ENCODE peak calls at places on chromosomes 1 and 21, in eight cellular contexts. H is sigmoid colon, U is heart right ventricle, V is HCT116, P is astrocyte, R is tibial nerve, B is DND-41, X is A549. I is an unnamed sample. For H3K4me1, the result is how much of the 10 kb centered on the place peaks cover.

GRCh38 chr1:93607814-93608187 is 73.8 kb downstream of the BCAR3 start:
- DNase-seq in H (no peak), U (no peak), V (no peak), P (peak), R (no peak), B (no peak), X (no peak), I (no peak)

GRCh38 chr21:45475797-45476570 is 66.3 kb downstream of the SLC19A1 start:
- DNase-seq in H (no peak), U (peak), V (no peak), P (no peak), R (no peak), B (no peak), X (no peak), I (no peak)

GRCh38 chr1:204377800-204378608 is 18.3 kb upstream of the PLEKHA6 start:
- DNase-seq in H (peak), U (peak), V (no peak), P (peak), R (no peak), B (no peak), X (peak), I (peak)

GRCh38 chr21:38295997-38296764 is 39.4 kb downstream of the KCNJ15 start:
- DNase-seq in H (no peak), U (no peak), V (no peak), P (no peak), R (no peak), B (no peak), X (no peak), I (no peak)

GRCh38 chr1:237857455-237857854 is 33.3 kb downstream of the ZP4 start:
- DNase-seq in H (no peak), U (no peak), V (no peak), P (no peak), R (no peak), B (no peak), X (no peak), I (no peak)

GRCh38 chr21:14864211-14865021 is 200.4 kb downstream of the NRIP1 start:
- DNase-seq in H (peak), U (peak), V (no peak), P (peak), R (peak), B (peak), X (peak), I (peak)

GRCh38 chr1:41620365-41621169 is 136.1 kb upstream of the EDN2 start:
- DNase-seq in H (peak), U (no peak), V (no peak), P (no peak), R (no peak), B (peak), X (no peak), I (no peak)

GRCh38 chr1:53669511-53670191 is 69.3 kb downstream of the GLIS1 start:
- DNase-seq in H (no peak), U (no peak), V (no peak), P (peak), R (no peak), B (no peak), X (no peak), I (no peak)

GRCh38 chr1:84145051-84145450 is 980 bp downstream of the PRKACB start:
- DNase-seq in H (no peak), U (no peak), V (no peak), P (no peak), R (no peak), B (peak), X (no peak), I (no peak)

GRCh38 chr1:181141431-181141910 is 53.0 kb downstream of the IER5 start:
- DNase-seq in H (peak), U (no peak), V (no peak), P (peak), R (no peak), B (peak), X (no peak), I (no peak)

GRCh38 chr1:34787461-34788420 is 5.1 kb upstream of the GJA4 start:
- DNase-seq in H (peak), U (no peak), V (no peak), P (no peak), R (no peak), B (peak), X (no peak), I (no peak)

GRCh38 chr1:212752256-212752933 is 39.2 kb downstream of the NSL1 start:
- DNase-seq in H (no peak), U (no peak), V (no peak), P (peak), R (no peak), B (no peak), X (no peak), I (no peak)

DNA sequence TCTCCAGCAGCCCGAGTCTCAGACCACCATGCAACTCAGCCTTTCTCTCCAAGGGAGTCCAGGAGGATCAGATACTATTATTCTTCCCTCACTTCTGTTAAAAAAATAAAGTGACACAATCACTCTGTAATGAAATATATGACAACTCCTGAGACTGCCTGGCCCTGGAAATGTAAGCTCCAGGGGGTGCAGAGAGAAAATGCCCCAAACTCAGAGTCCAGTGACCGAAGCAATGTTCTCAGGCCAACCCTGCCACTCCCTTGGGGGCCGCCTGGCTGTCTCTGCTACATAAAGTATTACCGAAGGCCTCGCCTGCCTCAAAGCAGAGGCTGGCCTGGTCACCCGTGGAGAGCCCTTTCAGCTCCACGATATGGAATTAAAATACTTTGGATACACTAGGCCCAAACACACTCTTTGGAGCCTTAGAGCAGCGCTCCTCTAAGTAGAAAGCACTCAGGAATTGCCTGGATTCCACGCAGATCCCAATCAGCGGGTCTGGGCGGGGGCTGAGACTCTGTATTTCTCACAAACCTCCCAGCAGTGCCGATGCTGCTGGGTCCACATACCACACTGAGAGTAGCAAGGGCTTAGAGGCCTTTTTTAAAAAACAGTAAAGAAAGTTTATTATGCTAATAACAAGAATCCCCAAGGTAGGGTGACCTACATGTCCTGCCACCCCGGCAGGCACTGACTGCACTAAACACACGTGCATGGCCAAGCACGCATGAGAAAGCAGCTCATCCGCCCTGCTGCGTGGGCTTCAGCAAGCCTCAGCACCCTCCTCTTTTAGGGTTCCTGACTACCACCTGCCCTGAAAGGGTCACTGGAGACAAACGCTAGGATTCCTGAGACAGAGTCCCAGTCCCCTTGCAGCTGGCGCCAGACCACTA is 31.1 kb downstream of the TMCO4 start:
- DNase-seq in H (no peak), U (no peak), V (no peak), P (no peak), R (no peak), B (no peak), X (no peak), I (no peak)
- H3K4me1 ChIP-seq in H (under half), U (under half), V (under half), P (under half), R (under half), B (under half), X (under half), I (under half)

GRCh38 chr1:33002006-33002405 is 34.7 kb downstream of the AK2 start:
- DNase-seq in H (no peak), U (no peak), V (no peak), P (no peak), R (no peak), B (no peak), X (no peak), I (no peak)
- H3K27ac ChIP-seq in H (no peak), U (no peak), V (no peak), P (no peak), R (no peak), B (no peak), X (no peak), I (no peak)

GRCh38 chr1:201636065-201636464 is 97.1 kb downstream of the NAV1 start:
- DNase-seq in H (no peak), U (no peak), V (no peak), P (no peak), R (no peak), B (no peak), X (no peak), I (no peak)

GRCh38 chr1:201632364-201632952 is 93.5 kb downstream of the NAV1 start:
- DNase-seq in H (no peak), U (no peak), V (no peak), P (no peak), R (no peak), B (no peak), X (no peak), I (no peak)

GRCh38 chr1:201633297-201633696 is 94.4 kb downstream of the NAV1 start:
- DNase-seq in H (no peak), U (no peak), V (no peak), P (no peak), R (no peak), B (no peak), X (no peak), I (no peak)

GRCh38 chr1:201633811-201634210 is 94.9 kb downstream of the NAV1 start:
- DNase-seq in H (no peak), U (no peak), V (no peak), P (no peak), R (no peak), B (no peak), X (no peak), I (no peak)

DNA sequence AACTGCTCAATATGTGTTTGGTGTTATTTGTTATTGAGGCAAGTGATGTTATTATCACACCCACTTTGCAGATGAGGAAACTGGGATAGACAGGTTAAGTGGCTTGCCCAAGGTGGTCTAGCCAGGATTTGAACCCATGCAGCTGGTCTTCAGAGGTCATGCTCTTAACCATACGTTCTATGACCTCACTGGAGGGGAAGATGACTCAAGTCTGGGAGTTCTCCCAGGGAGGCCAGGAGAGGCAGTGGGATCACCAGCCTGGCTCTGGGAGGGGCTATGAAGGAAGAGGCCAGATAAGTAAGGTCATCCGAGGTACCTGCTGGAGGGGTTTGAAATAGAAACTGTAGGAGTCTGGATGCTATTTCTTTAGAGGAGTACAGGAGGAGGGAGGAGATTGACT is 95.3 kb downstream of the NAV1 start:
- DNase-seq in H (no peak), U (no peak), V (no peak), P (peak), R (no peak), B (no peak), X (no peak), I (no peak)
- H3K4me1 ChIP-seq in H (under half), U (half or more), V (under half), P (under half), R (under half), B (under half), X (under half), I (under half)

GRCh38 chr1:244653439-244654283 is 735 bp downstream of the DESI2 start:
- DNase-seq in H (peak), U (no peak), V (no peak), P (peak), R (no peak), B (no peak), X (peak), I (no peak)

GRCh38 chr1:244651956-244652698 is 799 bp upstream of the DESI2 start:
- DNase-seq in H (no peak), U (no peak), V (peak), P (peak), R (no peak), B (no peak), X (no peak), I (no peak)

GRCh38 chr1:244655186-244655585 is 2.3 kb downstream of the DESI2 start:
- DNase-seq in H (no peak), U (no peak), V (no peak), P (no peak), R (no peak), B (no peak), X (no peak), I (no peak)

GRCh38 chr1:244652699-244653438 is at the start of gene DESI2:
- DNase-seq in H (peak), U (peak), V (peak), P (peak), R (peak), B (peak), X (peak), I (peak)

GRCh38 chr1:244654284-244655038 is 1.5 kb downstream of the DESI2 start:
- DNase-seq in H (no peak), U (no peak), V (no peak), P (peak), R (no peak), B (no peak), X (no peak), I (no peak)
- H3K27ac ChIP-seq in H (peak), U (no peak), V (no peak), P (peak), R (peak), B (peak), X (peak), I (peak)

GRCh38 chr1:218462116-218462515 is 117.0 kb downstream of the TGFB2 start:
- DNase-seq in H (no peak), U (no peak), V (no peak), P (no peak), R (no peak), B (no peak), X (no peak), I (no peak)

GRCh38 chr1:218461351-218461750 is 116.2 kb downstream of the TGFB2 start:
- DNase-seq in H (no peak), U (no peak), V (no peak), P (no peak), R (no peak), B (no peak), X (no peak), I (no peak)

GRCh38 chr1:218460367-218460766 is 115.2 kb downstream of the TGFB2 start:
- DNase-seq in H (peak), U (no peak), V (no peak), P (peak), R (no peak), B (no peak), X (peak), I (no peak)

GRCh38 chr1:218463194-218464156 is 118.3 kb downstream of the TGFB2 start:
- DNase-seq in H (peak), U (peak), V (no peak), P (peak), R (peak), B (no peak), X (no peak), I (peak)

GRCh38 chr1:218462591-218462990 is 117.5 kb downstream of the TGFB2 start:
- DNase-seq in H (no peak), U (no peak), V (no peak), P (no peak), R (no peak), B (no peak), X (no peak), I (no peak)
- H3K4me1 ChIP-seq in H (under half), U (half or more), V (under half), P (half or more), R (half or more), B (under half), X (half or more), I (under half)

GRCh38 chr1:78104322-78104721 is 58.6 kb downstream of the GIPC2 start:
- DNase-seq in H (no peak), U (no peak), V (no peak), P (peak), R (no peak), B (no peak), X (no peak), I (no peak)
- H3K27ac ChIP-seq in H (no peak), U (no peak), V (no peak), P (peak), R (no peak), B (no peak), X (no peak), I (no peak)

GRCh38 chr1:64348270-64348669 is 121.7 kb upstream of the CACHD1 start:
- DNase-seq in H (no peak), U (no peak), V (no peak), P (no peak), R (no peak), B (no peak), X (no peak), I (no peak)
- H3K4me1 ChIP-seq in H (under half), U (under half), V (under half), P (under half), R (under half), B (under half), X (under half), I (under half)